ENCODE peak calls at places on chromosome 21, in five cellular contexts. Q is right lobe of liver; C is upper lobe of right lung; U is H9; O is CD8-positive, alpha-beta T cell. N is an unnamed sample.

GRCh38 chr21:37828515-37828914 is 87.7 kb downstream of the KCNJ6 start:
- DNase-seq in U (no peak), O (no peak), C (no peak), Q (no peak), N (no peak)

GRCh38 chr21:38669186-38669585 is 136.5 kb upstream of the ETS2 start:
- DNase-seq in U (peak; percentile 33), C (no peak), Q (no peak), O (no peak), N (no peak)

GRCh38 chr21:44951186-44951915 is 11.5 kb downstream of the SLX9 start:
- DNase-seq in Q (no peak), C (peak; percentile 59), O (no peak), U (no peak), N (no peak)

GRCh38 chr21:35266546-35266945 is 217.4 kb upstream of the RUNX1 start:
- DNase-seq in Q (no peak), U (no peak), C (no peak), O (no peak), N (no peak)

GRCh38 chr21:43752758-43753438 is 23.2 kb downstream of the CSTB start:
- DNase-seq in Q (no peak), C (no peak), O (no peak), U (no peak), N (no peak)

GRCh38 chr21:29384608-29385359 is 86.1 kb downstream of the BACH1 start:
- DNase-seq in U (no peak), Q (no peak), O (no peak), C (no peak), N (peak; percentile 53)

GRCh38 chr21:29208044-29208665 is 77.7 kb downstream of the MAP3K7CL start:
- DNase-seq in U (no peak), Q (no peak), C (no peak), O (no peak), N (no peak)

GRCh38 chr21:44995257-44995941 is 55.6 kb downstream of the SLX9 start:
- DNase-seq in Q (no peak), C (no peak), U (no peak), O (no peak), N (no peak)

GRCh38 chr21:37055271-37055855 is 17.5 kb downstream of the PIGP start:
- DNase-seq in C (no peak), O (no peak), U (no peak), Q (no peak), N (no peak)

GRCh38 chr21:10425856-10426255 is 95.5 kb upstream of the TPTE start:
- DNase-seq in O (no peak), C (no peak), U (no peak), Q (no peak), N (no peak)

GRCh38 chr21:35227774-35228173 is 178.7 kb upstream of the RUNX1 start:
- DNase-seq in O (no peak), Q (no peak), U (no peak), C (no peak), N (no peak)

DNA sequence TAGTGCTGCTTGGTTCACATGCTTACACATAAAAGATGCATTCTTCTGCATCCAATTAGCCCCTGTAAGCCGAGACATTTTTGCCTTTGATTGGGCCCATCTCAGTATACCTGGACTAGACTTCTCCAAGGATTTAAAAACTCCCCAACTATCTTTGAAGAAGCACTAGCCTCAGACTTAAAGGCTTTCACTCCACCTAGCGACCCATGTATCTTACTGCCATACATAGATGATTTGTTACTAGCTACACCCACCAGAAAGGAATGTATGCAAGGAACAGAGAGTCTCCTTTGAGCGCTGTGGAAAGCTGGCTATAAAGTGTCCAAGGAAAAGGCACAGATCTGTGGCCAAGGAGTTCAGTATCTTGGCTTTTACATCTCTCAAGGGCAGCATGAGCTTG is 91.7 kb downstream of the LIPI start:
- DNase-seq in Q (no peak), C (no peak), U (no peak), O (no peak), N (no peak)
- TF ChIP-seq CTCF in Q (no peak), C (no peak), U (peak; percentile 39), O (no peak), N (no peak)

DNA sequence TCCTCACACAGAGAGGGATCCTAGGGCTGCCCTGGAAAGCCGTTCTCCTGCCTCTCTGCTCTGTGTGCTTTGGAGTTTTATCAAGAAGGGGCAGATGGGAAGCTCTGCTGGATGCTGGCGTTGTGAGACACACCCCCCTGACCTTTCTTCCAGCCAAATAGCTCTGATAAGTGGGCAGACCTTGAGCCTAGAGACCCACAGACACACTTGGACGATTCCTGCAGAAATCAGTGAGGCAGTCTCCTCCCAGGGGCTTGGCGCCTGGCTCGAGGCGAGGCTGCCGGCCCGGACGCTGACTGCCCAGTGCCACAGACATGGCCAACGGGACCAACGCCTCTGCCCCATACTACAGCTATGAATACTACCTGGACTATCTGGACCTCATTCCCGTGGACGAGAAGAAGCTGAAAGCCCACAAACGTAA is at the start of gene MRAP:
- DNase-seq in U (no peak), C (no peak), O (no peak), Q (peak; percentile 77), N (no peak)
- H3K27ac ChIP-seq in U (no peak within 1 kb of the TSS), C (peak within 1 kb of the TSS; percentile 44), O (no peak within 1 kb of the TSS), Q (peak within 1 kb of the TSS; percentile 84), N (no peak within 1 kb of the TSS)

DNA sequence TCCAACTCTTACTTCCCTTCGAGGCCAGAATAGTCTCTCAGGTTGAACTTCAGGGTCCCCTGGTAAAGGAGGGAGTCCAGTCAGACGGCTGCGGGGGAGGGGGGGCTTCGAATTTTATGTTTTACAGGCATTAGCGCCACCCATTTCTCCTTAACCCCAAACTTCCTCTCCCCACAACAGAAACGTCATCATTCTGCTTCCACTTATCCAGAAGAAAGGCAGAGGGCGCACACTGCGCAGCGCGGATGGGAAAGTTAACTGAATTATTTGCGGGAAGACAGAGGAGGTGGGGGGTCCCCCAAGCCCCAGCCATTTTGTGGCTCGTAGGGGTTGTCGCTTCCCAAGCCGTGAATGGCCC is 529 bp upstream of the PRMT2 start:
- DNase-seq in C (no peak), Q (no peak), O (no peak), U (no peak), N (no peak)
- TF ChIP-seq CTCF in C (peak; percentile 29), Q (peak; percentile 18), O (no peak), U (peak; percentile 27), N (peak; percentile 13)

GRCh38 chr21:32248616-32249550 is 30.0 kb downstream of the MIS18A start:
- DNase-seq in O (no peak), Q (no peak), C (no peak), U (no peak), N (no peak)
- H3K27ac ChIP-seq in O (no peak overlapping the region), Q (no peak overlapping the region), C (no peak overlapping the region), U (no peak overlapping the region), N (no peak overlapping the region)

GRCh38 chr21:41402796-41403195 is 23.2 kb upstream of the MX1 start:
- DNase-seq in O (no peak), Q (peak; percentile 30), U (peak; percentile 17), C (no peak), N (no peak)
- TF ChIP-seq CTCF in O (no peak), Q (no peak), U (no peak), C (no peak), N (no peak)

N was measured in Peyer's patch.